ENCODE peak calls at places on chromosomes 5 and 9, in eight cellular contexts. H, E, A, R, B, Y, N and U are unnamed samples.
A peak's percentile ranks its signal among the peaks of the same experiment; 100 is the strongest.

GRCh38 chr9:134193912-134194535 is 29.7 kb upstream of the RNU6ATAC start:
- DNase-seq in H (no peak), E (peak; percentile 9), A (no peak), R (peak; percentile 0), B (no peak), Y (peak; percentile 43), N (peak; percentile 33), U (peak; percentile 54)

GRCh38 chr9:249025-249424 is 34.4 kb downstream of the DOCK8 start:
- DNase-seq in H (no peak), E (no peak), A (no peak), R (no peak), B (no peak), Y (no peak), N (no peak), U (no peak)

GRCh38 chr5:180129291-180130190 is 58.0 kb upstream of the RNF130 start:
- DNase-seq in H (no peak), E (no peak), A (peak; percentile 9), R (no peak), B (no peak), Y (peak; percentile 63), N (no peak), U (peak; percentile 68)

GRCh38 chr5:157821822-157822622 is 36.9 kb downstream of the CLINT1 start:
- DNase-seq in H (no peak), E (no peak), A (no peak), R (no peak), B (no peak), Y (no peak), N (no peak), U (no peak)

GRCh38 chr5:31235381-31235780 is 41.9 kb downstream of the CDH6 start:
- DNase-seq in H (no peak), E (no peak), A (no peak), R (no peak), B (no peak), Y (no peak), N (no peak), U (no peak)

GRCh38 chr5:120613729-120614128 is 149.6 kb downstream of the PRR16 start:
- DNase-seq in H (no peak), E (no peak), A (no peak), R (no peak), B (no peak), Y (no peak), N (no peak), U (no peak)

GRCh38 chr5:149485655-149486615 is 65.3 kb downstream of the CSNK1A1 start:
- DNase-seq in H (no peak), E (no peak), A (peak; percentile 91), R (peak; percentile 89), B (peak; percentile 63), Y (no peak), N (no peak), U (peak; percentile 93)

GRCh38 chr9:6873862-6874261 is 116.1 kb downstream of the KDM4C start:
- DNase-seq in H (no peak), E (no peak), A (no peak), R (no peak), B (peak; percentile 19), Y (no peak), N (no peak), U (no peak)

GRCh38 chr5:137199966-137200365 is 299.2 kb downstream of the SPOCK1 start:
- DNase-seq in H (peak; percentile 15), E (no peak), A (no peak), R (no peak), B (no peak), Y (no peak), N (no peak), U (no peak)

GRCh38 chr5:134582941-134583340 is 49.7 kb downstream of the SAR1B start:
- DNase-seq in H (no peak), E (no peak), A (no peak), R (no peak), B (no peak), Y (no peak), N (peak; percentile 34), U (no peak)

GRCh38 chr5:134582281-134582680 is 50.3 kb downstream of the SAR1B start:
- DNase-seq in H (no peak), E (no peak), A (no peak), R (no peak), B (no peak), Y (no peak), N (peak; percentile 37), U (no peak)

GRCh38 chr5:134579284-134579771 is 53.3 kb downstream of the SAR1B start:
- DNase-seq in H (no peak), E (no peak), A (no peak), R (no peak), B (no peak), Y (no peak), N (no peak), U (no peak)

GRCh38 chr5:134580001-134580460 is 52.6 kb downstream of the SAR1B start:
- DNase-seq in H (no peak), E (peak; percentile 20), A (no peak), R (no peak), B (no peak), Y (no peak), N (no peak), U (no peak)

DNA sequence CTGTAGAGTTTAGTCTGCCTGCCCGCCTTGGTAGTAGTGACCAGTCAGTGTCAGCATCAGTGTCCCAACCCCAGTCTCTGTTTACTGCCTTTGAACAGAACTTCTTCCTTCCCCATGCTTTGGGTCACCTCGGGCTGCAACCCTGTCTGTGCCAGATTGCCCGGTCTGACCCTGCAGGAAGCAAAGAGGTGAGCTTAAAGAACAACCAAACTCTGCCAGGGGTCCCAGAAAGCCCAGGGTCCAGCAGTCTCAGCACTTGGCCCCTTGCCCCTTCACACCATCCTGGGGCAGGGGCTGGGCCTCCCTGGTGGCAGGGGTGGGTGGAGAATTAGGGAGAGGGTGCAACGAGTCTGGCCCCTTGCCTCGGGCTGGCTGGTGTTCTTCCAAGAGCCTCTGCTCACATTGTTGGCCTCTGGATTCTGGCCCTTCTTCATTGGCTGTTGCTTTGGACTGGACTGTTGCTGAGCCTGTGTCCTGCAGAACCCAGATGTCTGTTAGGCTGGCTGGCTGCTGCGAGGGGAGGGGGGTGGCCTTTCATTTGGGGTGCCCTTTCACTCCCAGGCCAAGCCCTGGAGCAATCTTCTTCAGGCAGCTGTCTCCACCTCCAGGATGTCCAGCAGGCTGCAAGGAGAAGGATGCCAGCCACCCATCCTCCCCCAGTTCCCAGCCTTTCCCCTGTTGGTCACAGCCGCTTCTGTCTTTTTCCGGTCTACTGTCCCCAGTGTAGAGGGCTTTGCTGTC is 51.2 kb downstream of the SAR1B start:
- DNase-seq in H (no peak), E (peak; percentile 44), A (no peak), R (no peak), B (no peak), Y (no peak), N (peak; percentile 79), U (peak; percentile 83)
- TF ChIP-seq POLR2A in H (no peak), E (no peak), A (no peak), R (no peak), B (no peak), Y (no peak), N (no peak), U (no peak)

GRCh38 chr5:68074633-68075032 is 140.9 kb upstream of the PIK3R1 start:
- DNase-seq in H (no peak), E (no peak), A (no peak), R (no peak), B (no peak), Y (no peak), N (no peak), U (no peak)

GRCh38 chr5:68086443-68086842 is 129.1 kb upstream of the PIK3R1 start:
- DNase-seq in H (no peak), E (no peak), A (no peak), R (no peak), B (no peak), Y (no peak), N (no peak), U (no peak)

GRCh38 chr5:68077349-68077894 is 138.1 kb upstream of the PIK3R1 start:
- DNase-seq in H (no peak), E (no peak), A (no peak), R (no peak), B (no peak), Y (no peak), N (no peak), U (no peak)

DNA sequence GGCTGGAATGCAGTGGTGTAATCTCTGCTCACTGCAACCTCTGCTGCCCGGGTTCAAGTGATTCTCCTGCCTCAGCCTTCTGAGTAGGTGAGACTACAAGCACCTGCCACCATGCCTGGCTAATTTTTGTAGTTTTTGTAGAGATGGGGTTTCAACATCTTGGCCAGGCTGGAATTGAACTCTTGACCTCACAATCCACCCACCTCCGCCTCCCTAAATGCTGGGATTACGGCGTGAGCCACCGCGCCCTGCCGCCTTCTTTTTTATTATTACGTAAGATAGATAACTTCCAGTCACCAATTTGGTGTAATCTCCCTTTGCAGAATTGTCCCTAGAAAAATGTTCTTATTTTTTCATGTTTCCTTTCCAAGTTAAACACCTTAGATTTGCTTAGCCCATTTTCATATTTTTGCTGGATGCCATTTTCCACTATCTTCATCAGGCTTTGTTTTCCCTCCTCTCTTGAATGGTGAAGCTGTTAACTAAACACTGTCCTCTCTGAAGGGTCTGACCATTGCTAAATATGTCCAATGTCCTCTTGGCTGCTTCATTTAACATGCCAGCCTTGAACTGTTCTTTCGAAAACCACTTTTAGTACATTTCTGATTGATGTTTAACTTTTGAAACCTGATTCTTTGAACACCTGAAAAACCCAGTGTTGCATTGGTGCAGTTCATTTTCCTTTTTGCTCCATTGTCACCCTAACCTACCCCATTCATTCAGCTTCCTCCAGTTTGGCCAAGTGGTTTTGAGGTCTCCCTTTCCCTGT is 135.1 kb upstream of the PIK3R1 start:
- DNase-seq in H (no peak), E (no peak), A (no peak), R (no peak), B (no peak), Y (no peak), N (peak; percentile 78), U (no peak)
- H3K4me3 ChIP-seq in H (no peak overlapping the region), E (no peak overlapping the region), A (no peak overlapping the region), R (no peak overlapping the region), B (no peak overlapping the region), Y (no peak overlapping the region), N (no peak overlapping the region), U (no peak overlapping the region)

GRCh38 chr9:127853312-127854168 is 918 bp downstream of the ENG start:
- DNase-seq in H (no peak), E (peak; percentile 34), A (no peak), R (no peak), B (no peak), Y (no peak), N (no peak), U (no peak)
- TF ChIP-seq POLR2A in H (no peak), E (no peak), A (no peak), R (no peak), B (no peak), Y (no peak), N (no peak), U (no peak)

DNA sequence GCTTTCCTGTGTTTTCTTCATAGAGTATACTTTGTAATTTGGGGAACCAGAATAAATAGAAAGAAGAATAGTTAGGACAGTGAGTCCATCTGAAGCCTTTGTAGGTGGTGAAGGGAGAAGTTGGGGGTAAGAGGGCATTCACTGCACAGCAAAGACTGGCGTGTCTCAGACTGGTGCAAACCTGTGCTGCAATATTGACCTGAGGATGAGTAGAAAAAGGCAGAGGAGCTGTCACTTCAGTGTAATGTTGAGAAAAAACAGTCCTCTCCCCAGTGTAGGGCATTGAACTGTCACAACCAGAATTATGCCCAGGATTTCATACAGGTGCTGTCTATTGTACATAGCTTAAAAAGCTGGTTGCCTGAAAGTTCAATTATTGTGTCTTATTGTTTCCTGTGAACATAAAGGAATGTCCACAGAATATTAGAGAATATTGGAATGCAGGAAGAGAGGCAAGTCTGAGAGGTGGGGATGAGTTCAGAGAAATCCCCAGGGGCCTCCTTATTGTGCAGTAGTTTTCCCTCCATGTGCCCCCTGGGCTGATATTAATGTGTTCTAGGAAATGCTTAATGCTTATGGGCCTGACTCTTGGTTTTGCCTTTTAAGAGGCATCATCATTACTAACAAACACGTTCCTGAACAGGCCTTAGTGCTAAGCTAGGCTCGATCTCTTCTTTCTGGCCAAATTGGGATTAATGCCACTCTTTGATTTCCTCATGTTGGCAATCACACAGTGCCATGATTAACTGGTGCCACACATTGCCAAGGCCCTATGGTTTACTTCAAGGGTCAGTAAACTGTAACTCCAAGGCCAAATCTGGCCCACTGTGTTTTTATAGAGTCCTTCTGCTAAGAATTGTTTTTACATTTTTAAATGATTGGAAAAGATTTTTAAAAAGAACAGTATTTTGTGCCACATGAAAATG is 34.0 kb downstream of the DAPK1 start:
- DNase-seq in H (no peak), E (no peak), A (no peak), R (no peak), B (no peak), Y (no peak), N (no peak), U (no peak)
- H3K4me3 ChIP-seq in H (no peak overlapping the region), E (no peak overlapping the region), A (no peak overlapping the region), R (no peak overlapping the region), B (no peak overlapping the region), Y (no peak overlapping the region), N (no peak overlapping the region), U (no peak overlapping the region)